ENCODE peak calls at places on chromosomes 3 and 15, in four cellular contexts. M is astrocyte, U is IMR-90, R is endothelial cell of umbilical vein. K is an unnamed sample.

GRCh38 chr15:64622410-64623260 is 152.8 kb downstream of the RBPMS2 start:
- DNase-seq in M (no peak), U (no peak), R (no peak), K (no peak)

GRCh38 chr15:43514241-43515057 is 3.0 kb upstream of the MAP1A start:
- DNase-seq in M (peak; percentile 28), U (peak; percentile 49), R (peak; percentile 30), K (peak; percentile 57)

GRCh38 chr15:48602358-48603122 is 43.0 kb downstream of the FBN1 start:
- DNase-seq in M (peak; percentile 87), U (peak; percentile 81), R (peak; percentile 91), K (no peak)

GRCh38 chr3:167882057-167882667 is 146.6 kb downstream of the SERPINI1 start:
- DNase-seq in M (peak; percentile 35), U (peak; percentile 60), R (peak; percentile 50), K (peak; percentile 21)

GRCh38 chr3:128858167-128858566 is 21.3 kb upstream of the ACAD9 start:
- DNase-seq in M (no peak), U (no peak), R (no peak), K (no peak)

GRCh38 chr15:85047271-85047948 is 65.8 kb downstream of the PDE8A start:
- DNase-seq in M (peak; percentile 95), U (peak; percentile 99), R (peak; percentile 97), K (no peak)

GRCh38 chr3:69838217-69838616 is 99.0 kb downstream of the MITF start:
- DNase-seq in M (peak; percentile 95), U (peak; percentile 98), R (no peak), K (peak; percentile 26)

GRCh38 chr15:89114974-89115373 is 26.7 kb downstream of the ABHD2 start:
- DNase-seq in M (peak; percentile 76), U (peak; percentile 84), R (peak; percentile 75), K (peak; percentile 30)

GRCh38 chr15:89002281-89002761 is 85.9 kb upstream of the ABHD2 start:
- DNase-seq in M (peak; percentile 64), U (peak; percentile 90), R (no peak), K (peak; percentile 68)

GRCh38 chr15:51094606-51095569 is at the start of gene TNFAIP8L3:
- DNase-seq in M (no peak), U (no peak), R (peak; percentile 53), K (peak; percentile 84)

GRCh38 chr15:66072616-66073361 is 180.8 kb downstream of the MEGF11 start:
- DNase-seq in M (peak; percentile 14), U (no peak), R (no peak), K (no peak)

GRCh38 chr3:133575121-133575520 is 1.6 kb downstream of the CDV3 start:
- DNase-seq in M (no peak), U (no peak), R (peak; percentile 21), K (no peak)

GRCh38 chr3:160196511-160197104 is 28.6 kb upstream of the C3orf80 start:
- DNase-seq in M (peak; percentile 29), U (no peak), R (no peak), K (no peak)

GRCh38 chr3:190323241-190323617 is 983 bp upstream of the CLDN1 start:
- DNase-seq in M (peak; percentile 43), U (no peak), R (no peak), K (no peak)

GRCh38 chr15:78709263-78709882 is 68.4 kb upstream of the CHRNB4 start:
- DNase-seq in M (no peak), U (peak; percentile 7), R (peak; percentile 42), K (peak; percentile 84)

GRCh38 chr3:162468791-162469190 is 972.2 kb downstream of the OTOL1 start:
- DNase-seq in M (no peak), U (no peak), R (no peak), K (no peak)

GRCh38 chr3:188389711-188390346 is 235.9 kb downstream of the LPP start:
- DNase-seq in M (no peak), U (no peak), R (peak; percentile 50), K (no peak)

GRCh38 chr3:128372281-128372680 is 94.4 kb downstream of the DNAJB8 start:
- DNase-seq in M (no peak), U (no peak), R (no peak), K (no peak)

GRCh38 chr15:79872358-79873017 is 24.3 kb downstream of the MTHFS start:
- DNase-seq in M (peak; percentile 79), U (peak; percentile 43), R (no peak), K (no peak)

GRCh38 chr3:53350652-53351051 is 3.3 kb upstream of the DCP1A start:
- DNase-seq in M (no peak), U (peak; percentile 18), R (peak; percentile 95), K (peak; percentile 36)

GRCh38 chr3:61780455-61781239 is 219.3 kb downstream of the PTPRG start:
- DNase-seq in M (no peak), U (no peak), R (no peak), K (no peak)

GRCh38 chr3:41346698-41347097 is 147.4 kb downstream of the CTNNB1 start:
- DNase-seq in M (peak; percentile 25), U (peak; percentile 25), R (no peak), K (no peak)

GRCh38 chr15:45254405-45255293 is 2.6 kb downstream of the SLC28A2 start:
- DNase-seq in M (peak; percentile 54), U (peak; percentile 71), R (no peak), K (no peak)

GRCh38 chr3:134641671-134642300 is 9.0 kb downstream of the KY start:
- DNase-seq in M (no peak), U (no peak), R (no peak), K (no peak)

GRCh38 chr3:133293397-133294107 is 106.3 kb upstream of the BFSP2 start:
- DNase-seq in M (peak; percentile 22), U (no peak), R (peak; percentile 15), K (peak; percentile 31)

GRCh38 chr3:196502775-196503181 is 790 bp downstream of the RNF168 start:
- DNase-seq in M (peak; percentile 88), U (peak; percentile 92), R (peak; percentile 92), K (peak; percentile 62)

GRCh38 chr3:132788299-132788698 is 66.1 kb upstream of the NPHP3 start:
- DNase-seq in M (peak; percentile 71), U (peak; percentile 72), R (peak; percentile 52), K (no peak)

GRCh38 chr3:65439641-65440040 is 599.1 kb downstream of the MAGI1 start:
- DNase-seq in M (peak; percentile 25), U (peak; percentile 74), R (peak; percentile 59), K (peak; percentile 60)

DNA sequence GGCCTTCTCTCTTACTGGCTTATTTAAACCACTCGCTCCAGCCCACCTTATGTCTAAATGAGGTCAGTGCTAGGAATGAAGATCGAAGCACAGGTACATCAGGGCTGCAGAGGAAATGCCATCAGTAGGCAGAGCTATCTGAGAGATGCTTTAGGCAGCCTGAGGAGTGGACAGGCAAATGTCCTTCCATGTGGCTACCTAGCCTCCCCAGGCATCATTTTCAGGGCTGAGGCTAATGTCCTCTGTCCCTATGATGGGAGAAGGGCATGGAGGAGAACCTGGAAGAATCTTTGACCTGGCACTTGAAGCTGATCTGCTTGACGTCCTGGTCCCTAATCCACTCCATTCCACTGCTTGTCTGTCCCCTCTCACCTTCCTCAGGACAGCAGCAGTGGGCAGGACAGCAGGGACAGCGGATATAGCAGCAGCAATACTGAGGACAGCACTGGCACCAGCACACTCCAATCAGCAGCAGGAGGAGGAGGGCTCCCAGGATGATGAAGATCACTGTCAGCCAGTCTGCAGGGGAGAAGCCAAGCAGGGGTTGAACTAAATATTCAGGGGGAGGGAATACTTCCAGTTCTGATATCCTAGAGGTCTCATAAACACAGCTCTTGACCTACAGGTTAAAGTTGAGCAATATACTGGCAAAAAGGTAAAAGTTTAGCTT is 21.0 kb downstream of the ILDR1 start:
- DNase-seq in M (no peak), U (no peak), R (no peak), K (no peak)
- H2AFZ ChIP-seq in M (no peak overlapping the region), U (peak overlapping the region; percentile 40), R (no peak overlapping the region), K (no peak overlapping the region)

DNA sequence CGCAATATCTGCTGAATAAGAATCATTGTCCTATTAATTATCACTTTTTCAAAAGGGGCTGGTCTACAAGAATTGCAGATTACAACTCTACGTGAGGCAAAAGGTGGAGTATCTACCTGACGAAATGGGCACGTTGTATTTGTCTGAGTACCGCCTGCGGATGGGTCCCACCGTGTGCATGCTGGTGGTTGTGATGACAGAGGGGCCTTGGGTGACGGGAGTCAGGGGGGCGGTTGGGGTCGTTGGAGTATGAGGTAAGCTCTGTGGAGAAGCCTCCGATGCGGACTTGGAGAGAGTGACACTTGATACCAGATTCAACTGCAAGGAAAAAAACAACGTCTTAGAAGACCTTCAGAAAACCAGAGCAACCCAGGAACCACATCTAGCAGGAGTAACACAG is 605.8 kb downstream of the FOXP1 start:
- DNase-seq in M (no peak), U (no peak), R (no peak), K (no peak)
- H2AFZ ChIP-seq in M (no peak overlapping the region), U (no peak overlapping the region), R (no peak overlapping the region), K (no peak overlapping the region)

GRCh38 chr15:36183207-36183606 is 396.2 kb upstream of the CDIN1 start:
- DNase-seq in M (no peak), U (peak; percentile 60), R (no peak), K (no peak)

GRCh38 chr15:36175181-36175750 is 404.2 kb upstream of the CDIN1 start:
- DNase-seq in M (no peak), U (no peak), R (no peak), K (no peak)

GRCh38 chr15:36175781-36176211 is 403.6 kb upstream of the CDIN1 start:
- DNase-seq in M (no peak), U (no peak), R (no peak), K (peak; percentile 4)

GRCh38 chr15:36172970-36173369 is 406.5 kb upstream of the CDIN1 start:
- DNase-seq in M (no peak), U (no peak), R (no peak), K (no peak)

GRCh38 chr15:36177590-36178281 is 401.7 kb upstream of the CDIN1 start:
- DNase-seq in M (peak; percentile 12), U (peak; percentile 43), R (no peak), K (no peak)
- H2AFZ ChIP-seq in M (no peak overlapping the region), U (no peak overlapping the region), R (no peak overlapping the region), K (peak overlapping the region; percentile 56)

GRCh38 chr3:12508316-12508715 is 24.0 kb downstream of the TSEN2 start:
- DNase-seq in M (peak; percentile 98), U (peak; percentile 100), R (peak; percentile 76), K (no peak)
- H2AFZ ChIP-seq in M (peak overlapping the region; percentile 27), U (peak overlapping the region; percentile 86), R (peak overlapping the region; percentile 9), K (no peak overlapping the region)

DNA sequence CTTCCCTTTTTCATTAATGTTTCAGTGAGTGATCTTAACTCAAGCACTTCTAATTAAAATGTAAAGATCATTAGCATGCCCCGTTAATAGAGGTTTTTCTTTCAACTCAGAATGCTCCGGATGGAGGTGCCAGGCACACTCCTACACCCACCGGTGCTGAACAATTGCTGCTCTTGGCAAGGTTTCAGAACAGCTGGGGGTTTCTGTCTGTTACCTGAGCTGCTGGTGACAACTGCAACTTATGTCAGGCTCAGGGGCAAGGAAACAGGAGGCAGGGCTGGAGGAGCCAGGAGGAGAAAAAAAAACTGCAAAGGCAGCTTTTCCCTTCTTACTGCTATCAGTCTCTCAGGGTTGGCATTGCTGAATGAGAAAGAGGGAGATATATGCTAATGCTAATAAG is 250.1 kb downstream of the DIPK2A start:
- DNase-seq in M (no peak), U (no peak), R (no peak), K (no peak)
- H2AFZ ChIP-seq in M (no peak overlapping the region), U (no peak overlapping the region), R (no peak overlapping the region), K (no peak overlapping the region)